ENCODE peak calls at places on chromosomes 5 and 9, in seven cellular contexts. Q is HCT116, M is cardiac muscle cell, J is NB4, S is WTC11, L is fibroblast of lung, D is stomach. B is an unnamed sample.
A peak's percentile ranks its signal among the peaks of the same experiment; 100 is the strongest.

GRCh38 chr9:77021289-77021927 is 2.0 kb downstream of the FOXB2 start:
- DNase-seq in Q (no peak), M (no peak), J (no peak), S (no peak), L (no peak), D (no peak), B (no peak)

GRCh38 chr5:96339862-96340261 is 93.2 kb downstream of the PCSK1 start:
- DNase-seq in Q (no peak), M (peak; percentile 48), J (no peak), S (no peak), L (no peak), D (no peak), B (no peak)

GRCh38 chr5:174571662-174572397 is 152.6 kb upstream of the MSX2 start:
- DNase-seq in Q (peak; percentile 88), M (peak; percentile 96), J (no peak), S (no peak), L (peak; percentile 96), D (peak; percentile 49), B (peak; percentile 88)

GRCh38 chr5:10632110-10632903 is 68.4 kb downstream of the ANKRD33B start:
- DNase-seq in Q (peak; percentile 34), M (peak; percentile 41), J (peak; percentile 88), S (no peak), L (peak; percentile 54), D (no peak), B (peak; percentile 20)

GRCh38 chr9:38414040-38414723 is 10.1 kb downstream of the IGFBPL1 start:
- DNase-seq in Q (no peak), M (no peak), J (no peak), S (no peak), L (no peak), D (no peak), B (no peak)

GRCh38 chr9:84667571-84668203 is 1.8 kb upstream of the NTRK2 start:
- DNase-seq in Q (no peak), M (peak; percentile 45), J (no peak), S (peak; percentile 17), L (peak; percentile 51), D (no peak), B (peak; percentile 57)

GRCh38 chr5:12467799-12468198 is 563.6 kb upstream of the CTNND2 start:
- DNase-seq in Q (no peak), M (no peak), J (no peak), S (no peak), L (no peak), D (no peak), B (no peak)

GRCh38 chr5:36575367-36575781 is 31.0 kb upstream of the SLC1A3 start:
- DNase-seq in Q (no peak), M (peak; percentile 78), J (no peak), S (no peak), L (peak; percentile 83), D (no peak), B (peak; percentile 42)

GRCh38 chr5:124040799-124041198 is 528.8 kb downstream of the CSNK1G3 start:
- DNase-seq in Q (no peak), M (peak; percentile 77), J (no peak), S (no peak), L (peak; percentile 93), D (no peak), B (peak; percentile 37)

GRCh38 chr9:130994546-130995398 is 14.2 kb upstream of the LAMC3 start:
- DNase-seq in Q (no peak), M (no peak), J (no peak), S (no peak), L (no peak), D (no peak), B (no peak)

GRCh38 chr9:13690595-13690994 is 411.1 kb upstream of the MPDZ start:
- DNase-seq in Q (no peak), M (no peak), J (no peak), S (no peak), L (peak; percentile 24), D (no peak), B (peak; percentile 40)

GRCh38 chr9:115614326-115614725 is 496.4 kb upstream of the TNC start:
- DNase-seq in Q (no peak), M (no peak), J (no peak), S (no peak), L (no peak), D (no peak), B (no peak)

GRCh38 chr5:91848453-91848852 is 465.3 kb upstream of the ARRDC3 start:
- DNase-seq in Q (peak; percentile 81), M (peak; percentile 45), J (peak; percentile 7), S (no peak), L (peak; percentile 95), D (no peak), B (peak; percentile 90)

GRCh38 chr9:120532475-120532874 is 47.5 kb downstream of the CDK5RAP2 start:
- DNase-seq in Q (peak; percentile 45), M (peak; percentile 19), J (no peak), S (no peak), L (peak; percentile 53), D (peak; percentile 72), B (peak; percentile 1)

GRCh38 chr5:179257190-179257741 is 88.0 kb downstream of the ADAMTS2 start:
- DNase-seq in Q (no peak), M (no peak), J (no peak), S (peak; percentile 8), L (no peak), D (peak; percentile 16), B (no peak)

GRCh38 chr9:99105152-99106043 is 485 bp downstream of the TGFBR1 start:
- DNase-seq in Q (no peak), M (peak; percentile 86), J (peak; percentile 74), S (peak; percentile 60), L (peak; percentile 82), D (peak; percentile 82), B (peak; percentile 71)

GRCh38 chr5:456351-457194 is 13.6 kb downstream of the EXOC3 start:
- DNase-seq in Q (no peak), M (no peak), J (no peak), S (peak; percentile 10), L (peak; percentile 68), D (peak; percentile 15), B (no peak)

GRCh38 chr5:134510970-134511795 is 14.3 kb upstream of the JADE2 start:
- DNase-seq in Q (no peak), M (peak; percentile 40), J (no peak), S (peak; percentile 44), L (peak; percentile 83), D (no peak), B (peak; percentile 35)

GRCh38 chr5:134508521-134509195 is 16.8 kb upstream of the JADE2 start:
- DNase-seq in Q (no peak), M (no peak), J (no peak), S (no peak), L (no peak), D (no peak), B (no peak)

GRCh38 chr5:134512661-134512999 is 12.8 kb upstream of the JADE2 start:
- DNase-seq in Q (no peak), M (no peak), J (no peak), S (peak; percentile 36), L (no peak), D (no peak), B (no peak)

GRCh38 chr5:134509308-134510040 is 16.0 kb upstream of the JADE2 start:
- DNase-seq in Q (peak; percentile 87), M (peak; percentile 29), J (peak; percentile 80), S (no peak), L (peak; percentile 75), D (peak; percentile 44), B (no peak)

GRCh38 chr5:134511796-134512660 is 13.4 kb upstream of the JADE2 start:
- DNase-seq in Q (no peak), M (peak; percentile 88), J (peak; percentile 47), S (peak; percentile 76), L (peak; percentile 51), D (peak; percentile 67), B (peak; percentile 40)
- TF ChIP-seq CTCF in Q (peak; percentile 54), M (peak; percentile 22), J (no peak), S (no peak), L (peak; percentile 1), D (no peak), B (no peak)

GRCh38 chr9:113150670-113151591 is at the start of gene SLC31A2:
- DNase-seq in Q (peak; percentile 68), M (peak; percentile 87), J (peak; percentile 94), S (peak; percentile 93), L (peak; percentile 85), D (peak; percentile 93), B (peak; percentile 70)
- TF ChIP-seq CTCF in Q (peak; percentile 36), M (peak; percentile 43), J (peak; percentile 27), S (no peak), L (peak; percentile 20), D (no peak), B (peak; percentile 46)

DNA sequence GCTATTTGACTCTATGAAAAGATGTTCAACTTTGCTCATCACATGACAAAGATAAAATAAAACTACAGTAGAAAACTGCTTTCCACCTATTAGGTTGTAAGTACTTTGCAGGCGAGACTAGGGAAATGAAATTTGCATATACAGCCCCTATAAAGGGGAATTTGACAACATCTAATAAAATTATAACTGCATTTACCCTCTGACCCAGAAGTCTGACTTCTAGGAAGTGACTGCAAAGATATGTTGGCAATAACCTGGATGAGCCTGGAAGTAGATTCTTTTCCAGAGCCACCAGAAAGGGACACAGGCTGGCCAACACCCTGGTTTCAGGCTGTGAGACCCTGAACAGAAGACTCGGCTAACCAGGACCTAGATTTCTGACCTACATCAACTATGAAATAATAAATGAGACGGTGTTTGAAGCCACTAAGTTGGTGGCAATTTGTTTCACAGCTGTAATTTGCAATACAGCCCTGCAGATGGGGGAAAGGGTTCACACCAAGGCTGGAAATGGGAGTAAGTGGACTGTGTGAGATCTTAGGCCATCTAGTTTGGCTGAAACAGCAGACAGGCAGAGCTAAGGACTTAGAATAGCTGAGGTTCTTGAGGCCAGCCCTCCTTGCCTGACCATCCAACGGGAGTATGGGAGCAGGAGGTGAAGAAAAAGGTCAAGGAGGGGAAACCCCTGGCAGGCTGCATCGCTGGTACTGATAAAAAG is 106.6 kb downstream of the SIL1 start:
- DNase-seq in Q (no peak), M (peak; percentile 56), J (peak; percentile 20), S (no peak), L (no peak), D (no peak), B (no peak)
- TF ChIP-seq CTCF in Q (no peak), M (peak; percentile 23), J (no peak), S (peak; percentile 13), L (peak; percentile 39), D (no peak), B (peak; percentile 26)

DNA sequence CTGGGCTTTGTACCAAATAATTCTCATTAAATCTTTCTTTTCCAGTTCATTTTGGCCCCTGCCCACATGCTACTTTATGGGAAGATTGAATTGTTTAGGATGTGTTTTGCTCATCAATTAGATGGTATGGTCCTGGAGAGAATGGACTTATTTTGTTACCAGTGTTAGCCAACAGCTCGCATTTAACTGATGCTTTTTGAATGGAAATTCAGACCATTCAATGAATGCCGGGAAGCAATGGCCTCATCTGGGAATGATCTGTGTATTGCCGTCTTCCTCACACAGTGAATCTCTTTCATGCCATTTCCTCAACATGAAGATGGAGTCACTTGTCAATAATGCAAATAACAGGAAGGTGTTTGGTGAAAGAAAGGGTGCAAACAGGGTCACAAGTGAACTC is 370.6 kb upstream of the PIK3R1 start:
- DNase-seq in Q (no peak), M (no peak), J (no peak), S (no peak), L (no peak), D (no peak), B (no peak)
- TF ChIP-seq CTCF in Q (no peak), M (no peak), J (no peak), S (no peak), L (no peak), D (no peak), B (no peak)